ENCODE peak calls at places on chromosomes 2 and 18, in five cellular contexts. Q is neural progenitor cell, V is lower lobe of right lung, C is psoas muscle, U is adipocyte. D is an unnamed sample. For H3K4me1 and H3K36me3, the result is how much of the 10 kb centered on the place peaks cover.

GRCh38 chr2:23414876-23415275 is 29.9 kb downstream of the KLHL29 start:
- DNase-seq in Q (peak), V (no peak), C (no peak), U (no peak), D (no peak)

GRCh38 chr2:188734688-188735087 is 239.5 kb upstream of the COL3A1 start:
- DNase-seq in Q (peak), V (no peak), C (no peak), U (no peak), D (no peak)

GRCh38 chr18:56127322-56128099 is 510.9 kb downstream of the TXNL1 start:
- DNase-seq in Q (no peak), V (no peak), C (no peak), U (peak), D (no peak)

GRCh38 chr2:232689152-232689910 is 7.8 kb upstream of the GIGYF2 start:
- DNase-seq in Q (no peak), V (no peak), C (peak), U (peak), D (no peak)

GRCh38 chr18:7927119-7927518 is 360.0 kb downstream of the PTPRM start:
- DNase-seq in Q (no peak), V (no peak), C (no peak), U (peak), D (no peak)

GRCh38 chr2:217695033-217695520 is 307.7 kb downstream of the TNS1 start:
- DNase-seq in Q (no peak), V (no peak), C (no peak), U (peak), D (no peak)

GRCh38 chr2:216292886-216293291 is 79.4 kb downstream of the MARCHF4 start:
- DNase-seq in Q (no peak), V (no peak), C (no peak), U (no peak), D (no peak)

GRCh38 chr2:147558620-147559019 is 286.2 kb upstream of the ACVR2A start:
- DNase-seq in Q (no peak), V (no peak), C (no peak), U (no peak), D (no peak)

GRCh38 chr18:26504831-26505230 is 43.5 kb downstream of the KCTD1 start:
- DNase-seq in Q (no peak), V (no peak), C (no peak), U (no peak), D (no peak)

GRCh38 chr2:219475697-219476604 is 22.7 kb upstream of the GMPPA start:
- DNase-seq in Q (peak), V (peak), C (peak), U (peak), D (peak)

GRCh38 chr2:187991389-187991788 is 300.3 kb upstream of the GULP1 start:
- DNase-seq in Q (no peak), V (no peak), C (no peak), U (peak), D (no peak)

GRCh38 chr2:64017811-64018714 is 1.2 kb downstream of the VPS54 start:
- DNase-seq in Q (peak), V (no peak), C (no peak), U (peak), D (no peak)

GRCh38 chr2:1869987-1870386 is 125.7 kb upstream of the PXDN start:
- DNase-seq in Q (no peak), V (no peak), C (no peak), U (no peak), D (no peak)

DNA sequence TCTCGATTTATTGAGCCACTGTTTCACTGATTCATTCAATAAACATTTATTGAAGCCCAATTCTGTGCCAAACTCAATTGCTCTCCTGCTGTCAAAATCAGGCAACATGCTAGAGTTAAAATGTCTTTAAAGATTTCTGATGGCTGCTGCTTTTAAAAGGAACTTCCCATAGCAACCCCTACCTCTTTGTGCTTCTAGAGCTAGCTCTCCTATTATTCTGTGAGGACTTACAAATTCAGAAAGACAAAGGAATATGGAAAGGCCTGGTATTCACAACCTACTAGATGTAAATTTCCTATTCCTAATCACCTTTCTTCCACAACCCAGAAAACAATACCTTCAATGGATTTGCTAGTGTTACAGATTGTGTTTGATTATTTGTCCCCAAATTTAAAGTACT is 395.5 kb downstream of the NRXN1 start:
- DNase-seq in Q (no peak), V (no peak), C (no peak), U (no peak), D (no peak)
- H3K4me1 ChIP-seq in Q (under half), V (under half), C (under half), U (under half), D (under half)

GRCh38 chr18:12352188-12352587 is 24.8 kb downstream of the AFG3L2 start:
- DNase-seq in Q (no peak), V (no peak), C (no peak), U (no peak), D (no peak)
- H3K36me3 ChIP-seq in Q (under half), V (half or more), C (under half), U (half or more), D (under half)

DNA sequence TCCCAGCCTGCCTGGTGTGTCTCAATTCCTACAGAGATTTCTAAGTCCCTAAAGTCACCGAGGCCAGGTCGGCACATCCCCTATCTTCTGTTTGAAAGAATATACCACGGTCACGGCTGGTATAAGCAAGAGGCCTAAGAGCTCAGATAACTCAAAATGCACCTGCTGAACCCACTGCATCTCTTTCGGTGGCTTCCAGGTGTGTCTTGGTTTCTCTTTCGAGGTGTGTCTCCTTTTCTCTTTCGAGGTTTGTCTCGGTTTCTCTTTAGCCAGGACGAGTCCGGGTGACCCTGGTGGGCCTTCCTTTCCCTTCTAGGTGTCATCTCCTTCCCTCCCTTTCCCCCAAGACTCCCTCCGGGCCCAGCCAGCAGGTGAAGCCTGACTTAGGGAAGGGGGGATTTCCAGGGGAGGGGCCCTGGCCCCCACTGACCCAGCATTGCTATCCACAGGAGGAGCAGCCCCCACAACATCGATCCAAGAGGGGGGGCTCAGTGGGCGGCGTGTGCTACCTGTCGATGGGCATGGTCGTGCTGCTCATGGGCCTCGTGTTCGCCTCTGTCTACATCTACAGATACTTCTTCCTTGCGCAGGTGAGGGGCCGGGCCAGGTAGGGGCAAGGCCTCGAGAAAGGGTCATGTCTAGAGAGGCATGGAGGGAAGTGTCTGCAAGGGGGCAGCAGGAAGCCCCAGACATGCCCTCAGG is 8.4 kb downstream of the ITM2C start:
- DNase-seq in Q (no peak), V (no peak), C (no peak), U (no peak), D (no peak)
- H3K4me1 ChIP-seq in Q (under half), V (under half), C (under half), U (under half), D (under half)

DNA sequence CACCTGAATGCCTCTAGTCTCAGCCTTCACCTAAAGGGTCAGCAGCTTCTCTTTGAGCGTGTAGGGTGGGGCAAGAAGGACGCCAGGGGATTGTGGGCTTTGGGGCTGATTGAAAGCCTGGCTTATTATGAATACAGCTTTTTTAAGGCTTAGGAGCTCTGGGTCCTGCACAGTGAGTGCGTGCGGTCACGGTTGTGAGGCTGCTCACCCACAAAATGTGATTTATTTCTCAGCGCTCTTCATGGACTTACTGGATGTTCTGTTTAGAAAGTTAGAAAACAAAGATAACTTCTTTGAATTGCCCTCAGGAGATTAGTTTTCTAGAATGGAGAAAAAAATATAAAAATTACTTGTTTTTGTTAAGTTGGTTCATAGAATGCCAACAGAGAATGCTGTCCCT is 37.5 kb downstream of the HK2 start:
- DNase-seq in Q (no peak), V (no peak), C (no peak), U (no peak), D (no peak)
- H3K36me3 ChIP-seq in Q (under half), V (under half), C (under half), U (half or more), D (under half)

GRCh38 chr2:226756131-226756530 is 43.5 kb downstream of the IRS1 start:
- DNase-seq in Q (no peak), V (no peak), C (no peak), U (peak), D (no peak)
- H3K4me1 ChIP-seq in Q (under half), V (under half), C (half or more), U (half or more), D (under half)

GRCh38 chr2:96616535-96616934 is 21.6 kb downstream of the KANSL3 start:
- DNase-seq in Q (no peak), V (no peak), C (no peak), U (no peak), D (no peak)
- H3K36me3 ChIP-seq in Q (under half), V (half or more), C (under half), U (under half), D (under half)

GRCh38 chr18:12246849-12247808 is 7.0 kb upstream of the CIDEA start:
- DNase-seq in Q (peak), V (no peak), C (no peak), U (peak), D (no peak)

GRCh38 chr18:12245793-12246135 is 8.4 kb upstream of the CIDEA start:
- DNase-seq in Q (no peak), V (no peak), C (no peak), U (no peak), D (no peak)

GRCh38 chr18:12239426-12239825 is 14.7 kb upstream of the CIDEA start:
- DNase-seq in Q (no peak), V (no peak), C (no peak), U (peak), D (no peak)

GRCh38 chr18:12238861-12239260 is 15.3 kb upstream of the CIDEA start:
- DNase-seq in Q (no peak), V (no peak), C (no peak), U (peak), D (no peak)

GRCh38 chr18:12242658-12243260 is 11.4 kb upstream of the CIDEA start:
- DNase-seq in Q (no peak), V (no peak), C (no peak), U (no peak), D (no peak)
- H3K4me1 ChIP-seq in Q (under half), V (under half), C (under half), U (under half), D (under half)

DNA sequence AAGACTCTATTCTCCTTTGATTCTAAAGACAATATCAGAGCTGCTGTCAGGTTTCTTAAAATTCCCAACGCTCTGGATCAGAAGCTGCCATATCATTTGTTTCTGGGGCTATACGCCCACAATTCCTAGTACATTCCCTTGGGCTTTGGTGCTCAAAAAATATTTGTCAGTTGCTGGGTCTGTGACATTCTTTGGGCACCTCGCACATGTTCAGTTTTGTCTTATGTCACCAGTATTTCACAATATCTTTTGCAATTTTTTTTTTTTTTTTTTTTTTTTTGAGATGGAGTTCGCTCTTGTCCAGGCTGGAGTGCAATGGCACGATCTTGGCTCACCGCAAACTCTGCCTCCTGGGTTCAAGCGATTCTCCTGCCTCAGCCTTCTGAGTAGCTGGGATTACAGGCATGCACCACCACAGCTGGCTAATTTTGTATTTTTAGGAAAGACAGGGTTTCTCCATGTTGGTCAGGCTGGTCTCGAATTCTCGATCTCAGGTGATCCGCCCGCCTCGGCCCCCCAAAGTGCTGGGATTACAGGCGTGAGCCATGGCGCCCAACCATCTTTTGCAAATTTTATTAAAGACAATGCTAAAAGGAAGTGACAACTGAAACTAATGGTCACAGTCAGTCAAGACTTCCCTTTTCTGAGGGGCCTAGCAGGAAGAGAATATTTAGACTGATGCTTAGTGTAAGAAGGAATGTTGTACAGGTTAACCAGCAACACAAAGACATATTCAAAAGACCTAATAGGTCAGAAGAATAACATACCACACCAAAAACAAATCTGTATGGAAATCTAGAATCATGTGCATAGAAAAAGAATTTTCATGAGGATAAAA is 6.8 kb downstream of the ZNF397 start:
- DNase-seq in Q (no peak), V (no peak), C (no peak), U (no peak), D (no peak)
- H3K36me3 ChIP-seq in Q (under half), V (half or more), C (under half), U (half or more), D (half or more)